ENCODE peak calls at places on chromosomes 2 and 18, in nine cellular contexts. M is GM23338, F is adrenal gland, B is IMR-90, N is psoas muscle, P is A549, V is ovary, U is PC-3, W is heart right ventricle. K is an unnamed sample.

GRCh38 chr2:7281348-7281747 is 364.1 kb downstream of the RNF144A start:
- DNase-seq in M (no peak), F (no peak), B (no peak), N (no peak), P (no peak), V (no peak), U (no peak), W (no peak), K (no peak)

GRCh38 chr2:85353876-85354285 is 447 bp downstream of the RETSAT start:
- DNase-seq in M (no peak), F (peak; percentile 81), B (peak; percentile 6), N (peak; percentile 77), P (peak; percentile 39), V (peak; percentile 56), U (peak; percentile 51), W (peak; percentile 56), K (no peak)

GRCh38 chr2:224895377-224895776 is 146.9 kb downstream of the DOCK10 start:
- DNase-seq in M (no peak), F (no peak), B (no peak), N (no peak), P (no peak), V (no peak), U (no peak), W (no peak), K (no peak)

GRCh38 chr2:222038086-222038802 is 260.6 kb downstream of the PAX3 start:
- DNase-seq in M (peak; percentile 52), F (no peak), B (peak; percentile 13), N (no peak), P (no peak), V (no peak), U (peak; percentile 46), W (no peak), K (no peak)

GRCh38 chr2:114061566-114062098 is 171.7 kb downstream of the ACTR3 start:
- DNase-seq in M (no peak), F (no peak), B (no peak), N (no peak), P (no peak), V (no peak), U (no peak), W (no peak), K (no peak)

GRCh38 chr2:101396352-101396717 is 9.0 kb upstream of the CREG2 start:
- DNase-seq in M (no peak), F (no peak), B (peak; percentile 97), N (no peak), P (peak; percentile 76), V (no peak), U (peak; percentile 96), W (no peak), K (peak; percentile 84)

GRCh38 chr2:113164234-113164929 is 9.4 kb upstream of the PSD4 start:
- DNase-seq in M (no peak), F (peak; percentile 52), B (no peak), N (no peak), P (no peak), V (no peak), U (no peak), W (no peak), K (no peak)

GRCh38 chr2:237315881-237316225 is 98.1 kb downstream of the COL6A3 start:
- DNase-seq in M (no peak), F (no peak), B (peak; percentile 86), N (no peak), P (no peak), V (no peak), U (no peak), W (no peak), K (no peak)

GRCh38 chr2:37000273-37000780 is 34.0 kb upstream of the STRN start:
- DNase-seq in M (no peak), F (no peak), B (peak; percentile 32), N (no peak), P (peak; percentile 22), V (no peak), U (peak; percentile 57), W (no peak), K (no peak)

GRCh38 chr18:3262234-3263171 is 570 bp downstream of the MYL12B start:
- DNase-seq in M (peak; percentile 36), F (no peak), B (no peak), N (no peak), P (peak; percentile 42), V (no peak), U (peak; percentile 41), W (no peak), K (no peak)

GRCh38 chr2:43764086-43764710 is 9.6 kb upstream of the DYNC2LI1 start:
- DNase-seq in M (no peak), F (no peak), B (peak; percentile 16), N (no peak), P (no peak), V (no peak), U (no peak), W (no peak), K (no peak)

GRCh38 chr18:53796042-53796729 is 428.3 kb downstream of the MBD2 start:
- DNase-seq in M (no peak), F (no peak), B (peak; percentile 1), N (peak; percentile 17), P (peak; percentile 7), V (no peak), U (peak; percentile 89), W (no peak), K (peak; percentile 56)

GRCh38 chr2:112712903-112713584 is 7.8 kb upstream of the NT5DC4 start:
- DNase-seq in M (no peak), F (peak; percentile 65), B (peak; percentile 84), N (no peak), P (peak; percentile 45), V (no peak), U (peak; percentile 62), W (no peak), K (no peak)

GRCh38 chr2:8935984-8936383 is 67.5 kb downstream of the MBOAT2 start:
- DNase-seq in M (peak; percentile 15), F (no peak), B (no peak), N (no peak), P (no peak), V (no peak), U (no peak), W (no peak), K (no peak)

GRCh38 chr18:13445241-13445897 is 226.8 kb downstream of the LDLRAD4 start:
- DNase-seq in M (no peak), F (peak; percentile 46), B (no peak), N (no peak), P (no peak), V (no peak), U (no peak), W (no peak), K (no peak)

GRCh38 chr2:80971-81736 is 34.8 kb upstream of the FAM110C start:
- DNase-seq in M (no peak), F (no peak), B (no peak), N (no peak), P (no peak), V (no peak), U (no peak), W (no peak), K (no peak)

GRCh38 chr2:95343429-95344207 is 46.5 kb downstream of the KCNIP3 start:
- DNase-seq in M (no peak), F (no peak), B (no peak), N (peak; percentile 8), P (no peak), V (no peak), U (peak; percentile 78), W (no peak), K (no peak)

GRCh38 chr2:60926751-60927568 is 45.6 kb downstream of the REL start:
- DNase-seq in M (no peak), F (no peak), B (peak; percentile 70), N (no peak), P (no peak), V (no peak), U (no peak), W (no peak), K (no peak)

GRCh38 chr2:219059725-219060682 is 717 bp downstream of the IHH start:
- DNase-seq in M (peak; percentile 54), F (no peak), B (no peak), N (peak; percentile 14), P (peak; percentile 5), V (no peak), U (no peak), W (no peak), K (no peak)
- H3K4me3 ChIP-seq in M (peak overlapping the region; percentile 51), F (peak overlapping the region; percentile 45), B (no peak overlapping the region), N (peak overlapping the region; percentile 47), P (peak overlapping the region; percentile 53), V (peak overlapping the region; percentile 32), U (peak overlapping the region; percentile 58), W (peak overlapping the region; percentile 9), K (peak overlapping the region; percentile 43)

GRCh38 chr18:59308201-59309014 is 10.0 kb downstream of the CPLX4 start:
- DNase-seq in M (peak; percentile 86), F (peak; percentile 83), B (peak; percentile 45), N (peak; percentile 77), P (peak; percentile 55), V (peak; percentile 78), U (peak; percentile 81), W (peak; percentile 83), K (peak; percentile 7)
- TF ChIP-seq CTCF in M (peak; percentile 85), F (peak; percentile 71), B (peak; percentile 80), N (peak; percentile 83), P (peak; percentile 77), V (peak; percentile 57), U (peak; percentile 87), W (peak; percentile 71), K (peak; percentile 87)

GRCh38 chr2:23422089-23423061 is 37.4 kb downstream of the KLHL29 start:
- DNase-seq in M (no peak), F (peak; percentile 45), B (no peak), N (no peak), P (no peak), V (no peak), U (no peak), W (no peak), K (no peak)

GRCh38 chr2:23423062-23423872 is 38.3 kb downstream of the KLHL29 start:
- DNase-seq in M (no peak), F (peak; percentile 49), B (no peak), N (no peak), P (no peak), V (no peak), U (no peak), W (no peak), K (no peak)

GRCh38 chr2:23425338-23425871 is 40.4 kb downstream of the KLHL29 start:
- DNase-seq in M (peak; percentile 59), F (peak; percentile 48), B (no peak), N (no peak), P (no peak), V (no peak), U (no peak), W (no peak), K (no peak)

GRCh38 chr2:23425886-23426283 is 40.9 kb downstream of the KLHL29 start:
- DNase-seq in M (no peak), F (no peak), B (peak; percentile 75), N (no peak), P (no peak), V (no peak), U (no peak), W (no peak), K (no peak)

GRCh38 chr2:23423873-23424680 is 39.1 kb downstream of the KLHL29 start:
- DNase-seq in M (no peak), F (peak; percentile 46), B (no peak), N (no peak), P (no peak), V (no peak), U (no peak), W (no peak), K (no peak)
- H3K4me3 ChIP-seq in M (no peak overlapping the region), F (no peak overlapping the region), B (no peak overlapping the region), N (no peak overlapping the region), P (no peak overlapping the region), V (no peak overlapping the region), U (no peak overlapping the region), W (no peak overlapping the region), K (no peak overlapping the region)

DNA sequence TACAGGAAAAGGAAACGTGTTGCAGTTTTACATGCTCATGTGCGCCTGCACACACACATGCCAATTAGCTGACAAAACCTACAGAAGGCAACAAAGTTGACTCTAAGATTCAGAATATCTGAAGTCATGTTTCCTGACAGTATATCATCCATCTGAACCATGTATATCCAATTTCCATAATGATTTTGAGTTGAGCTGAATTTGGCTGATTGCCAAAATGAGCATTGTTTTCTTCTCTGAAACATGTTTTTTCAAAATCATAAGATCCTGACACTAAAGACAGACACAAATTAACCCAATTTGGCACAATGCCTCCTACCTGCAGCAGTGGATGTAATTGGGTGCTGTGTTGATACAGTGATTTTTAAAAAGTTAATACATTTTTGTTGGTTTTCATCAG is 161.5 kb upstream of the LMAN1 start:
- DNase-seq in M (no peak), F (no peak), B (no peak), N (no peak), P (no peak), V (no peak), U (no peak), W (no peak), K (no peak)
- TF ChIP-seq CTCF in M (no peak), F (no peak), B (no peak), N (no peak), P (no peak), V (no peak), U (no peak), W (no peak), K (no peak)

K was measured in epithelial cell of proximal tubule.